ENCODE peak calls at places on chromosomes 6 and 20, in eight cellular contexts. One of them, this sample, is unnamed.

GRCh38 chr20:62666736-62667529 is 24.6 kb downstream of the SLCO4A1 start:
- DNase-seq in SK-MEL-5: peak
- DNase-seq in RKO: no peak
- DNase-seq in Karpas-422: no peak
- DNase-seq in MCF 10A: peak
- DNase-seq in HL-60: no peak
- DNase-seq in H9: no peak
- DNase-seq in left cardiac atrium: peak
- DNase-seq in this sample: no peak

GRCh38 chr6:31578461-31579118 is 3.2 kb downstream of the TNF start:
- DNase-seq in SK-MEL-5: no peak
- DNase-seq in RKO: no peak
- DNase-seq in Karpas-422: peak
- DNase-seq in MCF 10A: peak
- DNase-seq in HL-60: no peak
- DNase-seq in H9: peak
- DNase-seq in left cardiac atrium: no peak
- DNase-seq in this sample: no peak

GRCh38 chr6:90184334-90185298 is 112.0 kb downstream of the BACH2 start:
- DNase-seq in SK-MEL-5: no peak
- DNase-seq in RKO: no peak
- DNase-seq in Karpas-422: no peak
- DNase-seq in MCF 10A: peak
- DNase-seq in HL-60: no peak
- DNase-seq in H9: no peak
- DNase-seq in left cardiac atrium: no peak
- DNase-seq in this sample: no peak

GRCh38 chr6:148440877-148441453 is 98.3 kb downstream of the SASH1 start:
- DNase-seq in SK-MEL-5: peak
- DNase-seq in RKO: no peak
- DNase-seq in Karpas-422: no peak
- DNase-seq in MCF 10A: peak
- DNase-seq in HL-60: no peak
- DNase-seq in H9: no peak
- DNase-seq in left cardiac atrium: peak
- DNase-seq in this sample: no peak

GRCh38 chr20:43778375-43778774 is 51.6 kb upstream of the GTSF1L start:
- DNase-seq in SK-MEL-5: no peak
- DNase-seq in RKO: no peak
- DNase-seq in Karpas-422: no peak
- DNase-seq in MCF 10A: no peak
- DNase-seq in HL-60: no peak
- DNase-seq in H9: no peak
- DNase-seq in left cardiac atrium: no peak
- DNase-seq in this sample: no peak

GRCh38 chr20:38139919-38140753 is 24.9 kb downstream of the TGM2 start:
- DNase-seq in SK-MEL-5: peak
- DNase-seq in RKO: no peak
- DNase-seq in Karpas-422: no peak
- DNase-seq in MCF 10A: peak
- DNase-seq in HL-60: no peak
- DNase-seq in H9: no peak
- DNase-seq in left cardiac atrium: peak
- DNase-seq in this sample: no peak

GRCh38 chr6:7532821-7533220 is 8.7 kb upstream of the DSP start:
- DNase-seq in SK-MEL-5: no peak
- DNase-seq in RKO: no peak
- DNase-seq in Karpas-422: no peak
- DNase-seq in MCF 10A: no peak
- DNase-seq in HL-60: no peak
- DNase-seq in H9: peak
- DNase-seq in left cardiac atrium: no peak
- DNase-seq in this sample: no peak

GRCh38 chr6:90097357-90097756 is 199.3 kb downstream of the BACH2 start:
- DNase-seq in SK-MEL-5: no peak
- DNase-seq in RKO: no peak
- DNase-seq in Karpas-422: no peak
- DNase-seq in MCF 10A: no peak
- DNase-seq in HL-60: no peak
- DNase-seq in H9: no peak
- DNase-seq in left cardiac atrium: no peak
- DNase-seq in this sample: no peak

GRCh38 chr6:137044366-137045220 is at the start of gene IL20RA:
- DNase-seq in SK-MEL-5: no peak
- DNase-seq in RKO: no peak
- DNase-seq in Karpas-422: no peak
- DNase-seq in MCF 10A: peak
- DNase-seq in HL-60: no peak
- DNase-seq in H9: peak
- DNase-seq in left cardiac atrium: peak
- DNase-seq in this sample: no peak

This sample was measured in NT2/D1.